ENCODE peak calls at places on chromosomes 7 and 10, in ten cellular contexts. V is neural crest cell, Z is AG09319, G is IMR-90, W is spleen, Q is body of pancreas, I is H9, E is GM06990, P is fibroblast of pulmonary artery, K is tibial artery. O is an unnamed sample.

GRCh38 chr10:17779761-17780160 is 27.8 kb downstream of the TMEM236 start:
- DNase-seq in V (no peak), Z (no peak), G (no peak), W (no peak), Q (no peak), I (no peak), E (no peak), P (peak), K (no peak), O (no peak)

GRCh38 chr7:83011954-83012353 is 150.7 kb downstream of the PCLO start:
- DNase-seq in V (no peak), Z (no peak), G (no peak), W (no peak), Q (no peak), I (no peak), E (no peak), P (no peak), K (no peak), O (no peak)

GRCh38 chr7:29040570-29040906 is 82.4 kb upstream of the TRIL start:
- DNase-seq in V (no peak), Z (no peak), G (no peak), W (no peak), Q (no peak), I (no peak), E (no peak), P (peak), K (no peak), O (no peak)

GRCh38 chr7:112869111-112869774 is 79.0 kb upstream of the TMEM168 start:
- DNase-seq in V (peak), Z (no peak), G (peak), W (no peak), Q (no peak), I (peak), E (peak), P (peak), K (no peak), O (no peak)

GRCh38 chr7:75649462-75649861 is 89.3 kb downstream of the HIP1 start:
- DNase-seq in V (no peak), Z (no peak), G (no peak), W (no peak), Q (peak), I (no peak), E (no peak), P (no peak), K (no peak), O (no peak)

GRCh38 chr7:97555845-97556431 is 175.9 kb upstream of the TAC1 start:
- DNase-seq in V (no peak), Z (no peak), G (no peak), W (no peak), Q (no peak), I (no peak), E (no peak), P (peak), K (no peak), O (no peak)

GRCh38 chr7:1144269-1144771 is 15.7 kb downstream of the ZFAND2A start:
- DNase-seq in V (no peak), Z (no peak), G (no peak), W (peak), Q (peak), I (no peak), E (no peak), P (peak), K (no peak), O (no peak)

GRCh38 chr7:98105942-98106544 is 619 bp upstream of the LMTK2 start:
- DNase-seq in V (no peak), Z (no peak), G (no peak), W (peak), Q (no peak), I (no peak), E (no peak), P (no peak), K (no peak), O (no peak)

GRCh38 chr7:1705339-1705738 is 35.3 kb downstream of the ELFN1 start:
- DNase-seq in V (no peak), Z (no peak), G (no peak), W (peak), Q (no peak), I (peak), E (no peak), P (no peak), K (no peak), O (no peak)

GRCh38 chr7:113410791-113411190 is 292.4 kb upstream of the SMIM30 start:
- DNase-seq in V (no peak), Z (no peak), G (no peak), W (no peak), Q (no peak), I (no peak), E (no peak), P (no peak), K (no peak), O (no peak)

GRCh38 chr10:17651891-17652290 is 7.9 kb downstream of the STAM start:
- DNase-seq in V (no peak), Z (no peak), G (no peak), W (no peak), Q (no peak), I (no peak), E (no peak), P (no peak), K (no peak), O (no peak)

GRCh38 chr7:149714910-149715471 is 58.4 kb downstream of the ZNF467 start:
- DNase-seq in V (no peak), Z (no peak), G (peak), W (peak), Q (peak), I (no peak), E (no peak), P (no peak), K (no peak), O (no peak)

GRCh38 chr10:67696029-67696428 is at the start of gene CTNNA3:
- DNase-seq in V (no peak), Z (no peak), G (no peak), W (no peak), Q (no peak), I (no peak), E (no peak), P (no peak), K (no peak), O (no peak)

GRCh38 chr7:71652551-71652950 is 520.6 kb downstream of the GALNT17 start:
- DNase-seq in V (no peak), Z (no peak), G (no peak), W (no peak), Q (no peak), I (peak), E (no peak), P (no peak), K (no peak), O (no peak)

GRCh38 chr7:2616973-2617709 is 14.6 kb upstream of the TTYH3 start:
- DNase-seq in V (no peak), Z (no peak), G (no peak), W (no peak), Q (no peak), I (no peak), E (no peak), P (no peak), K (no peak), O (no peak)

GRCh38 chr10:101611506-101611905 is 23.4 kb downstream of the DPCD start:
- DNase-seq in V (no peak), Z (no peak), G (peak), W (no peak), Q (no peak), I (no peak), E (no peak), P (peak), K (no peak), O (no peak)
- TF ChIP-seq CTCF in V (no peak), Z (no peak), G (no peak), W (no peak), Q (no peak), I (no peak), E (no peak), P (no peak), K (no peak), O (no peak)

DNA sequence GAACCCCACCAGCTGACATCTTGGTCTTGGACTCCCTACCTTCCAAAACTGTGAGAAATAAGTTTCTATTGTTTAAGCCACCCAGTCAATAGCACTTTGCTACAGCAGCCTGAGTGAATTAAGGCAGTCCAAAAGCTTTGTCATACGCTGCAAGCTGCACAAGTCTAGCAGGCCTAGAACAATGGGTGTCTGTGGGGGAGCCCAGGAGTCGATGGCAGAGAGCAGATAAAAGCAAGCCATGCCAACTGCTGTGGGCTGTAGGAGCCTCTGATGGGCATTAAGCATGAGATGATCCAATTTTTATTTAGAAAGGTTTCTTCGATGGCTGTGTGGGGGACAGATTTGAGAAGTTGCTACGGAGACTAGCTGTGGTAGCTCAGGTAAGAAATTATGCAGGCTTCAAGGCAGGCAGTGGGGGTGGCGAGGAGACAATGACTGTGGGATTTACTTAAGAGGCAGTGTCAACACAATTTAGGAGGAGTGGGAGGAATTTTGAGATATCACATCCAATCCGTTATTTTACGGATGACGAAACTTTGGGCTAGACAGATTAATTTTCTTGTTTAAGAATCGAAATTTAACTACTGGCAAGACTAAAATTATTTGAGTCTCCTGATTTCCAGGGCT is 110.4 kb downstream of the NRCAM start:
- DNase-seq in V (no peak), Z (no peak), G (no peak), W (no peak), Q (no peak), I (no peak), E (no peak), P (no peak), K (no peak), O (no peak)
- TF ChIP-seq CTCF in V (no peak), Z (no peak), G (no peak), W (no peak), Q (no peak), I (no peak), E (no peak), P (no peak), K (no peak), O (no peak)

GRCh38 chr7:132108553-132108952 is 467.7 kb downstream of the PLXNA4 start:
- DNase-seq in V (no peak), Z (no peak), G (no peak), W (no peak), Q (no peak), I (peak), E (no peak), P (no peak), K (peak), O (no peak)
- TF ChIP-seq CTCF in V (no peak), Z (no peak), G (no peak), W (no peak), Q (no peak), I (no peak), E (no peak), P (no peak), K (no peak), O (no peak)

DNA sequence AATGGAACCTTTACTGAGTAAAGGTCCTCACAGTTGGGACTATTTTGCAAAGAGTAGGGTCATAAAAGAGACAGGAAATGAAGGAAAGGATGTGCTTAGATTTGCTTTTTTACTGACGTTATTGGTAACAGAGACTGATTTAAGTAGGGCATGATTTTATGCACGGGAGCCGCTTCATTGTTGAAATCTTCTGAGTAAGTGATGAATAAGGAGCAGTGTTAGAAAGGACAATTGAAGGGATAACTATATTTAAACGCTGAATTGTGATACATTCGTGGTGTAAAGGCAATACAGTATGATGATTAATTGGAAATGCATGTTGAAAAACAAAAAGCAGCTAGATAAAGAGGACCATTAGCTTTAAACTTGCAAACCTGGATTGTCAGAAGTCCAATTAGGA is 261.5 kb downstream of the MALRD1 start:
- DNase-seq in V (no peak), Z (no peak), G (peak), W (no peak), Q (no peak), I (no peak), E (no peak), P (peak), K (no peak), O (no peak)
- TF ChIP-seq CTCF in V (no peak), Z (no peak), G (no peak), W (no peak), Q (no peak), I (no peak), E (no peak), P (no peak), K (no peak), O (no peak)

DNA sequence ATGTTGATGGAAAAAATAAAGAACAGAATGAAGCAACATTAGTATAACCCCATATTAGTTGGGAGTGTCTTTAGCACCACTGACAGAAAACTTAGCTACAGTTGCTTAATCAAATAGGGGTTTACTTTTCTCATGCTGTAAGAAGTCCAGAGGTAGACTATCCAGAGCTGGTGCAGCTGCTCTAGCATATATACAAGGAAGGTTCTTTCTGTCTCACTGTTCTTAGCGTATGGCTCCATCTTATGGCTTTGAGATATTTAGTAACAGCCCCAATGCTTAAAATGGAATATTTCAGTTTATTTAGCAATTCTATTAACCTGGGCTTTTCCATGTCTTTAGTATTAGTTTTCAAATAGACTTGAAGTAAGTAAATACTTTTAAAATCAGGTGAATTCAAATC is 15.2 kb upstream of the WNT2 start:
- DNase-seq in V (no peak), Z (no peak), G (peak), W (no peak), Q (no peak), I (no peak), E (no peak), P (peak), K (no peak), O (no peak)
- TF ChIP-seq CTCF in V (no peak), Z (no peak), G (peak), W (no peak), Q (no peak), I (no peak), E (no peak), P (no peak), K (no peak), O (no peak)

O was measured in D721Med.